ENCODE peak calls at places on chromosomes 2 and 18, in five cellular contexts. Q, Y, B, O and G are unnamed samples.

GRCh38 chr2:128424806-128425205 is 106.1 kb upstream of the HS6ST1 start:
- DNase-seq in B (no peak), Y (no peak), Q (peak), O (no peak), G (no peak)

GRCh38 chr2:25808006-25808383 is 70.3 kb downstream of the ASXL2 start:
- DNase-seq in Y (peak), Q (no peak), B (peak), O (no peak), G (no peak)

GRCh38 chr2:201450910-201451329 is 338 bp downstream of the TRAK2 start:
- DNase-seq in O (no peak), B (no peak), Q (no peak), Y (peak), G (no peak)

GRCh38 chr2:84865181-84865783 is 15.6 kb downstream of the TRABD2A start:
- DNase-seq in O (no peak), Q (no peak), B (no peak), Y (peak), G (no peak)

GRCh38 chr2:21288299-21288698 is 164.5 kb downstream of the TDRD15 start:
- DNase-seq in O (no peak), Y (no peak), B (no peak), Q (no peak), G (no peak)

GRCh38 chr2:18384242-18384641 is 176.2 kb downstream of the RDH14 start:
- DNase-seq in Q (no peak), B (no peak), O (no peak), Y (no peak), G (no peak)

GRCh38 chr2:200615247-200615646 is 29.4 kb downstream of the AOX1 start:
- DNase-seq in B (no peak), Q (no peak), O (no peak), Y (peak), G (peak)

GRCh38 chr2:98564541-98565164 is 43.7 kb downstream of the COA5 start:
- DNase-seq in Q (no peak), B (no peak), Y (no peak), O (peak), G (no peak)

GRCh38 chr2:236826727-236827126 is 257.1 kb downstream of the ACKR3 start:
- DNase-seq in O (no peak), B (no peak), Y (no peak), Q (no peak), G (no peak)

GRCh38 chr2:128605421-128605820 is 286.8 kb upstream of the HS6ST1 start:
- DNase-seq in B (no peak), Y (no peak), O (no peak), Q (peak), G (no peak)

GRCh38 chr2:227351639-227352038 is 26.6 kb downstream of the MFF start:
- DNase-seq in B (no peak), Q (no peak), Y (no peak), O (no peak), G (no peak)

GRCh38 chr2:73856214-73856613 is 27.5 kb downstream of the STAMBP start:
- DNase-seq in Y (peak), Q (no peak), B (peak), O (no peak), G (no peak)

DNA sequence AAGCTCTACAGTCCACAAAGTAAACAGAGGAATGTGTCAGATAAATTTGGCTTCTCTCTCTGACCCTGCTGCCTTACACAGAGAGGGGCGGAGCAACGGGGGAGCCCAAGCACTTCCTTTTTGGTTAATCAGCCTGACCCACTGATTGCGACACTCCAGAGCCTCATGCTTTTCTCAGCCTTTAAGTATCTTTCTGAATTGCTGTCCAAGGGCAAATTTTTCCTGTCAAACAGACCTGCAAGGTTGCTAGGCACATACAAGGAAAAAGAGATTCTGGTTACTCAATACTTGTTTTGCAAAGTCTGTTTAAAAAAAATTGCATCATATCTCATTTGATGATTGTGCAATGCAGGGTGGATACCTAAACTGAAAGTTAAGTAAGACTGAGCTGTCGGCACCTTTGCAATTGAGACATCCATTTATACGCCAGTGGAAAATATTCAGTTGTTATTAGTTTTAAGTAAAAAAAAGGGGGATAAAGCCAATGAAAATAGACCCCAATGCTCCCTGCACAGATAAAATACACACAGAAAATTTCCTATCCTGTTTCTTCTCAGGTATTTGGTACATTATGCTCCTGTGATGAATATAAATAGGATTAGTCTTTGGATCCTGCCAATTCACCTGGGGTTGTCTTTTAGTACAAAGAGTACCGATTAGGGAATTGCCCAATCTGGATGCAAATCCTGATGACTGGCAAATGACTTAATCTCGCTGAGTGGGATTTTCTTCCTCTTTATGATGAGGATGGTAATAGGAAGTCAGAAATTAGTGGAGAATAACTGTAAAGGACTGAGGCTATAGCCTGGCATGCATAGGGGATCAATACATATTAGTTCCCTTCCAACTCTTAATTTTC is 260.2 kb upstream of the TRIB2 start:
- DNase-seq in Y (peak), O (peak), Q (peak), B (peak), G (peak)
- H3K4me3 ChIP-seq in Y (no peak), O (no peak), Q (no peak), B (no peak), G (no peak)

GRCh38 chr2:56013475-56013874 is 89.9 kb upstream of the EFEMP1 start:
- DNase-seq in Q (no peak), O (no peak), B (no peak), Y (no peak), G (no peak)
- H3K4me3 ChIP-seq in Q (no peak), O (no peak), B (no peak), Y (no peak), G (no peak)

GRCh38 chr2:172735646-172736418 is at the start of gene RAPGEF4:
- DNase-seq in B (no peak), O (no peak), Y (no peak), Q (no peak), G (peak)
- H3K4me3 ChIP-seq in B (peak), O (peak), Y (peak), Q (peak), G (peak)

GRCh38 chr18:813405-814071 is 1.5 kb upstream of the YES1 start:
- DNase-seq in Q (no peak), O (no peak), B (no peak), Y (no peak), G (no peak)
- H3K4me3 ChIP-seq in Q (no peak), O (peak), B (no peak), Y (no peak), G (peak)

GRCh38 chr2:229731916-229732315 is 17.6 kb upstream of the DNER start:
- DNase-seq in Y (peak), O (no peak), B (no peak), Q (no peak), G (no peak)
- H3K4me3 ChIP-seq in Y (no peak), O (no peak), B (no peak), Q (no peak), G (no peak)

GRCh38 chr18:44869533-44869932 is 188.8 kb downstream of the SETBP1 start:
- DNase-seq in B (no peak), O (no peak), Q (no peak), Y (no peak), G (no peak)
- H3K4me3 ChIP-seq in B (no peak), O (no peak), Q (no peak), Y (no peak), G (no peak)